ENCODE peak calls at places on chromosomes 13 and 19, in five cellular contexts. S is A549, O is fibroblast of lung, N is upper lobe of right lung, Q is thyroid gland. E is an unnamed sample.
A peak's percentile ranks its signal among the peaks of the same experiment; 100 is the strongest.

GRCh38 chr13:31476753-31477152 is 262.6 kb upstream of the RXFP2 start:
- DNase-seq in N (no peak), Q (no peak), O (peak; percentile 6), S (peak; percentile 1), E (no peak)

GRCh38 chr19:4124638-4125037 is 716 bp upstream of the MAP2K2 start:
- DNase-seq in Q (peak; percentile 50), N (no peak), S (no peak), O (no peak), E (no peak)

GRCh38 chr13:34011552-34012085 is 193.7 kb downstream of the RFC3 start:
- DNase-seq in Q (no peak), O (no peak), N (no peak), S (peak; percentile 14), E (no peak)

GRCh38 chr13:109665781-109666249 is 120.6 kb downstream of the IRS2 start:
- DNase-seq in O (no peak), Q (no peak), N (no peak), S (no peak), E (no peak)

GRCh38 chr13:21974741-21975140 is 303.9 kb downstream of the FGF9 start:
- DNase-seq in N (no peak), O (no peak), S (no peak), Q (no peak), E (no peak)

GRCh38 chr13:44180876-44181536 is 192.6 kb upstream of the SERP2 start:
- DNase-seq in O (no peak), Q (no peak), N (no peak), S (no peak), E (no peak)

GRCh38 chr19:4173479-4174211 is 8.7 kb downstream of the SIRT6 start:
- DNase-seq in N (no peak), O (no peak), S (no peak), Q (no peak), E (no peak)

GRCh38 chr19:18386543-18387251 is 739 bp downstream of the GDF15 start:
- DNase-seq in S (no peak), O (no peak), N (no peak), Q (no peak), E (no peak)

GRCh38 chr13:33109801-33110200 is 93.6 kb downstream of the KL start:
- DNase-seq in S (no peak), O (no peak), N (no peak), Q (no peak), E (no peak)

GRCh38 chr19:47226426-47227346 is 4.3 kb downstream of the BBC3 start:
- DNase-seq in N (peak; percentile 92), O (peak; percentile 62), S (peak; percentile 84), Q (peak; percentile 68), E (peak; percentile 93)

GRCh38 chr19:35518313-35518712 is 4.9 kb upstream of the DMKN start:
- DNase-seq in O (peak; percentile 92), S (peak; percentile 62), N (no peak), Q (no peak), E (no peak)

GRCh38 chr19:11125994-11126685 is 29.4 kb downstream of the SPC24 start:
- DNase-seq in S (peak; percentile 38), O (peak; percentile 46), N (peak; percentile 80), Q (peak; percentile 80), E (peak; percentile 86)

GRCh38 chr19:40395956-40396355 is 6.0 kb upstream of the HIPK4 start:
- DNase-seq in Q (no peak), O (no peak), N (no peak), S (no peak), E (no peak)

GRCh38 chr19:40392894-40393517 is 3.0 kb upstream of the HIPK4 start:
- DNase-seq in Q (peak; percentile 40), N (peak; percentile 80), S (peak; percentile 81), O (no peak), E (peak; percentile 77)

GRCh38 chr19:40392123-40392522 is 2.1 kb upstream of the HIPK4 start:
- DNase-seq in Q (no peak), S (no peak), O (no peak), N (no peak), E (no peak)

GRCh38 chr19:40394816-40395210 is 4.8 kb upstream of the HIPK4 start:
- DNase-seq in S (no peak), Q (peak; percentile 58), O (no peak), N (no peak), E (no peak)

DNA sequence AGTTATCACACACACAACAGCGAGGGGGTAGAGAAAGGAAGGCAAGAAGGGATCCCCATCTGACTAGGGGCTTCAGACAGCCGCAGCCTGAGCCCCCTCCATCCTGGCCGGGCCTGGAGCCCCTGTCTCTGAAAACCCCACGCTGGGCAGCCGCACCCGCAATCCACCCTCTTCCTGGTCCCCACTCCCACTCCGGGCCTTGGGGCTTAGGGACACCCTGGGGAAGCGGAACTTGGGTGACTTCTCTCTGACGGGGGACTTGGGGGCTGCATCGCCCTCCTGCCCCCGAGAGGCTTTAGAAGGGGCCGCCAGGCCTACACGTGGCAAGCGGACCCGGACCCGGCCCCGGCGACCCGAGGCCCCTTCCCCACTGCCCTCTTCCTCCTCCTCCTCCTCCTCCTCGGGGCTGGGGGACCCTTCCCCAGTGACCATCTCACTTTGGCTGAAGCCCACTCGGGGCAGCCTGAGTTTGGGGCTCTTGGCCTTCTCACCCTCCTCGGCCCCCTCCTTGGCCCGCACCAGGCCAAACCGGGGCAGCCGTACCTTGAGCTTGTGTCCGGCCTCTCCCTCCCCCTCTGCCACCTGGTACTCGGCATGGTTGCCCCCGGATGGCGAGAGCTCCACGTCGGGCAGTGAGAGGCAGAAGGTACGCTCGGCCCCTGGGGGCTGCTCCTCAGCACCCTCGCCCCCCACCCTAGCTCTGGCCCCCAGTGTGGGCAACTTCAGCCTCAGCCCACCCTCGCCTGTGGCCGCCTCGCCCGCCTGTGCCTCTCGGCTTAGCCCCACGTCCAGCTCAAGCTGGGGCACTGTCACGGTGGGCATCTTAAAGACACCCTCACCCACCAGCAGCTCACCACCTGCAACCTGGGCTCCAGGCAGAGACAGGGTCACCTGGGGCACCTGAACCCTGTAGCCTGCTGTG is 4.2 kb upstream of the HIPK4 start:
- DNase-seq in O (no peak), N (no peak), Q (no peak), S (no peak), E (no peak)
- H3K27ac ChIP-seq in O (no peak overlapping the region), N (no peak overlapping the region), Q (no peak overlapping the region), S (no peak overlapping the region), E (no peak overlapping the region)

DNA sequence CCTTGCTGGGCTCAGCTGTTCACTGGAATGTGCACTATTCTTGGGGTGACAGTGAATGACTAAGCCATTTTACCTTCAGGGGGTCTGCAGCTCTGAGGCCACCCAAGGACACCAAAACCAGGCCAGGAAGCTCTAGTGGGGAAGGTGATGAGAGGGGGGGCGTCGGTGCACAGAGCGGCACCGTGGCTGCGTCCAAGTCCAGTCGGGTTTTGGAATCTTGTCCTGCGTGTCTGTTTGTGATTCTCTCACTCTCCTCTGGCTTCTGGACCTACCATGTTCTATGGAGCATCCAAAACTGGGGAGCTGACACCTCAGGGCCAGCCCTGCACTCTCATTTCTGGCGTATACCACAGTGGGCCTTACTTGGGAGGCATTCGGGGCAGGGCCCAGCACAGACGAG is 92.1 kb downstream of the RGCC start:
- DNase-seq in S (no peak), N (no peak), O (no peak), Q (no peak), E (no peak)
- H3K27ac ChIP-seq in S (no peak overlapping the region), N (no peak overlapping the region), O (no peak overlapping the region), Q (no peak overlapping the region), E (no peak overlapping the region)

GRCh38 chr13:95023405-95023804 is 277.8 kb downstream of the ABCC4 start:
- DNase-seq in Q (no peak), O (no peak), N (no peak), S (no peak), E (no peak)

GRCh38 chr13:95025116-95025515 is 276.1 kb downstream of the ABCC4 start:
- DNase-seq in N (no peak), O (no peak), Q (no peak), S (no peak), E (no peak)

GRCh38 chr13:95019886-95020285 is 281.4 kb downstream of the ABCC4 start:
- DNase-seq in O (no peak), N (no peak), Q (no peak), S (no peak), E (no peak)

GRCh38 chr13:95020298-95020987 is 280.8 kb downstream of the ABCC4 start:
- DNase-seq in N (no peak), S (no peak), O (peak; percentile 64), Q (no peak), E (no peak)
- H3K27ac ChIP-seq in N (no peak overlapping the region), S (no peak overlapping the region), O (no peak overlapping the region), Q (no peak overlapping the region), E (no peak overlapping the region)

DNA sequence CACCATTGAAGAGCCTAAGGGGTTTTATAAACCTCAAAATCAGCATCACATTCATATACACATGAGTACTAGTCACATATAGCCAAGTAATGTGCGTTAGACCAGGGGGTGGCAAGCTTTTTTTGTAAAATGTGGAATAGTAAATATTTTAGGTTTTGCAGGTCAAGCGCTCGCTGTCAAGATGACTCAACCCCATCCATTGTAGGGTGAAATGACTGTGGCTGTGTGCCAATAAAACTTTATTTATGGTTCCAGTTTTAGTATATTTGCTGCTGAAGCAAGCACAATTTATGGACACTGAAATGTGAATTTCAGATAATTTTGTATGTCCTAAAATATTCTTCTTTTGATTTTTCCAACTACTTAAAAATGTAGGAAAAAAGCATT is 21.6 kb downstream of the RFX2 start:
- DNase-seq in S (no peak), O (peak; percentile 71), Q (no peak), N (no peak), E (no peak)
- H3K27ac ChIP-seq in S (peak overlapping the region; percentile 76), O (no peak overlapping the region), Q (peak overlapping the region; percentile 24), N (peak overlapping the region; percentile 78), E (peak overlapping the region; percentile 84)

E was measured in lower lobe of right lung.